ENCODE peak calls at places on chromosome 1, in five cellular contexts. One of them, this sample, is unnamed.

GRCh38 chr1:36743286-36744005 is 260.7 kb upstream of the CSF3R start:
- DNase-seq in coronary artery: no peak
- DNase-seq in heart right ventricle: no peak
- DNase-seq in IMR-90: no peak
- DNase-seq in adrenal gland: no peak
- DNase-seq in this sample: no peak

GRCh38 chr1:183209533-183210158 is 23.6 kb downstream of the LAMC2 start:
- DNase-seq in IMR-90: peak
- DNase-seq in heart right ventricle: no peak
- DNase-seq in adrenal gland: peak
- DNase-seq in coronary artery: no peak
- DNase-seq in this sample: peak

GRCh38 chr1:224223819-224224714 is 41.0 kb downstream of the DEGS1 start:
- DNase-seq in heart right ventricle: no peak
- DNase-seq in IMR-90: peak
- DNase-seq in coronary artery: no peak
- DNase-seq in adrenal gland: no peak
- DNase-seq in this sample: peak

GRCh38 chr1:25641931-25642611 is 25.5 kb downstream of the MAN1C1 start:
- DNase-seq in coronary artery: peak
- DNase-seq in IMR-90: peak
- DNase-seq in heart right ventricle: no peak
- DNase-seq in adrenal gland: peak
- DNase-seq in this sample: peak

GRCh38 chr1:233879841-233880240 is 24.6 kb upstream of the SLC35F3 start:
- DNase-seq in heart right ventricle: no peak
- DNase-seq in IMR-90: no peak
- DNase-seq in coronary artery: no peak
- DNase-seq in adrenal gland: no peak
- DNase-seq in this sample: no peak

GRCh38 chr1:16292739-16293138 is 55.8 kb upstream of the CPLANE2 start:
- DNase-seq in heart right ventricle: no peak
- DNase-seq in coronary artery: no peak
- DNase-seq in adrenal gland: no peak
- DNase-seq in IMR-90: no peak
- DNase-seq in this sample: no peak

GRCh38 chr1:17167783-17168479 is 37.0 kb upstream of the PADI1 start:
- DNase-seq in adrenal gland: peak
- DNase-seq in heart right ventricle: no peak
- DNase-seq in coronary artery: no peak
- DNase-seq in IMR-90: peak
- DNase-seq in this sample: peak

GRCh38 chr1:23634840-23635642 is 56.6 kb upstream of the RPL11 start:
- DNase-seq in IMR-90: peak
- DNase-seq in heart right ventricle: peak
- DNase-seq in adrenal gland: peak
- DNase-seq in coronary artery: peak
- DNase-seq in this sample: peak

GRCh38 chr1:246156847-246157246 is 350.2 kb downstream of the SMYD3 start:
- DNase-seq in coronary artery: no peak
- DNase-seq in adrenal gland: no peak
- DNase-seq in IMR-90: no peak
- DNase-seq in heart right ventricle: no peak
- DNase-seq in this sample: no peak

DNA sequence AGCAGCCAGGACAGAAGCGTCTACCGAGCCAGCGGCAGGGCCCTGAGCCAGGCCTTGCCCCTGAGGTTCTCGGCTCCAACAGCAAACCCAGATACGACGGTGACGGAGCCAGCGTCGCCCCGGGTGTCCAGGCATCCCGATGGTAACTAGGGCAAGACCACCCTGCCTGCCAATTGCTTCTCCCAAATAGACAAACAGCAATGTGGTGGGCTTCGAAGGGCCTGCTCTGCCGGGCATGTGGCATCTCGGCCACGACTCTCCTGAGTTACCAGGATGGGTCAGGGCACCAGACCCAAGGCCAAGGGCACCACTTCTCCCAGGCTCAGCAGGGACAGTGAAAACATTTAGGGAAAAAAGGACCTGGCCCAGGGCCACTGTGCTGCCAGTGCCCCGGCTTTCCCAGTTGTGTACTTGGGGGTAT is 3.2 kb upstream of the ACTRT2 start:
- DNase-seq in heart right ventricle: no peak
- DNase-seq in adrenal gland: no peak
- DNase-seq in coronary artery: no peak
- DNase-seq in IMR-90: no peak
- DNase-seq in this sample: no peak
- TF ChIP-seq CTCF in heart right ventricle: no peak
- TF ChIP-seq CTCF in adrenal gland: no peak
- TF ChIP-seq CTCF in coronary artery: no peak
- TF ChIP-seq CTCF in IMR-90: no peak
- TF ChIP-seq CTCF in this sample: no peak

DNA sequence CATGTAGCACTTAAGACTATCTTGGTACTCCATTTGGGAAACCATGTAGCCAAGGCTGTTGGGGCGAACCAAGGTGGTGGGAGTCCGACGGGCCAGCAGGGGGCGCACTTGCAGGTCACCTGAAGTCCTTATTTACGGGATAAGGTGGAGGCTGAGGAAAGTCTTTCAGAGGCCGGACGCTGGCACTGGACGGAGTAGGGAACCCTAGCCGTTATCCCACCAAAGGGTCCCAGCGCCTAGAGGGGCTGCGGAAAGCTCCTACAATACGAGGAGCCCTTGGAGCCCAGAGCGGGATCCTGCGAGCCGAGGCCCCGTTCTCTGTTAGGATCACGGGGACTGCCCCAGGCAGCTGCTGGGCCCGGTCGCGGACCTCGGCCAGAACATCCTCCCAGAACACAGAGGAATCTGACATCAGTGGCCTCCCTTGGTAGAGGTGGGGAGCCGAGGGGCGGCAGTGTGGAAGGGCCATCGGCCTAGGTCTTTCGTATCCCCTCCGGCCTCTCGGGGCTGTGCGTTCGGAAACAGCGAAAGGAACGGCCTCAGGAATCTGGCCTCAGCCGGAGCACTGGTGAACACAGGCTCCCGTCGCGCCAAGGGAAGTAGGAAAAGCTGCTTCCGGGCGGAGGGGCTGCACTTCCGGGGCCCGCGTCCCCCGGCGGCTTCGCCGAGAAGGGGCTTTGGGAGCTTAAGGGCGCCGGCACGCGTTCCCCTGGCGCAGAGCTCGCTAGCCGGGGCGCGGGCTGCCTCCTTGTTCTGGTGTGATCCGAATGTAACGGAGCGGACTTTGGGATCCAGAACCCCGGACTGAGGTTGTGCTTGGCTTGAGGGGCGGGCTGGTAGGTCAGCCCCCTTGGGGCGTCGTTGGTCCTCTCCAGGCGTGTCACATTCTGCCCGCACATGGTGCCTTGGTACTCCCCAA is 29.9 kb upstream of the RPTN start:
- DNase-seq in heart right ventricle: peak
- DNase-seq in adrenal gland: peak
- DNase-seq in coronary artery: no peak
- DNase-seq in IMR-90: peak
- DNase-seq in this sample: no peak
- H3K4me3 ChIP-seq in heart right ventricle: peak
- H3K4me3 ChIP-seq in adrenal gland: no peak
- H3K4me3 ChIP-seq in coronary artery: peak
- H3K4me3 ChIP-seq in IMR-90: peak
- H3K4me3 ChIP-seq in this sample: peak

DNA sequence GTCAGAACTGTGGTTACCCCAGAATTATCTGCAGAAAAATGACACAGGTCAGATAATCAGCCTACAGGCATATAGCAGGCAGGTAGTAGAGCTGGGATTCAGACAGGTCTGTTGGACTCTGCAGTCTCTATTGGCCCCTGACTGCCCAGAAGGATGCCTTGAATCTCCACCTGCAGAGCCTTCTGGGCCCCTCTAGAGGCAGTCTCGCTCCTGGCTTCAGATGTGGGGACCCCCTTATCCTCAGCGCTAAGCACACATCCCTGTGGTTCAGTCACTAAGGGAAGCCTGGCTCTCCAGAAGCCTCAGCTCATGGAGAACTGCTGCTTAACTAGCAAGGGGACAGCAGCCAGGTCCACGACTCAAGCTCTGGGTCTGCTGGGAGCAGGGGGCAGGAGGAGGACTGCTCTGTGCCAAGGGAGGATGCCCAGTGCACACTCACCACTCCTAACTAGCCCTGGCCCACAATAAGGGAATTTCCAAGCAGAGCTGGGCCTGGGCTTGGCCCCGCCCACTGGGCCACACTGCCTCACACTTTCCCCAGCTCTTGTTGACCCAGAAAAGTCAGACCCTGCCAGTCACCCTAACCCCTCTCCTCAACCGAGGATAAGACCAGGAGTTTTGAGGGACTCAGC is 18.9 kb downstream of the SLC9A1 start:
- DNase-seq in adrenal gland: no peak
- DNase-seq in coronary artery: no peak
- DNase-seq in heart right ventricle: no peak
- DNase-seq in IMR-90: peak
- DNase-seq in this sample: no peak
- TF ChIP-seq CTCF in adrenal gland: no peak
- TF ChIP-seq CTCF in coronary artery: no peak
- TF ChIP-seq CTCF in heart right ventricle: no peak
- TF ChIP-seq CTCF in IMR-90: peak
- TF ChIP-seq CTCF in this sample: peak

GRCh38 chr1:2414297-2414958 is 2.1 kb upstream of the PEX10 start:
- DNase-seq in heart right ventricle: peak
- DNase-seq in coronary artery: no peak
- DNase-seq in adrenal gland: peak
- DNase-seq in IMR-90: peak
- DNase-seq in this sample: peak
- H3K4me3 ChIP-seq in heart right ventricle: no peak
- H3K4me3 ChIP-seq in coronary artery: peak
- H3K4me3 ChIP-seq in adrenal gland: no peak
- H3K4me3 ChIP-seq in IMR-90: no peak
- H3K4me3 ChIP-seq in this sample: no peak

GRCh38 chr1:167304165-167304564 is 83.5 kb downstream of the POU2F1 start:
- DNase-seq in coronary artery: no peak
- DNase-seq in IMR-90: no peak
- DNase-seq in heart right ventricle: no peak
- DNase-seq in adrenal gland: no peak
- DNase-seq in this sample: no peak
- TF ChIP-seq CTCF in coronary artery: no peak
- TF ChIP-seq CTCF in IMR-90: no peak
- TF ChIP-seq CTCF in heart right ventricle: no peak
- TF ChIP-seq CTCF in adrenal gland: no peak
- TF ChIP-seq CTCF in this sample: no peak

This sample was measured in astrocyte of the cerebellum.